ENCODE peak calls at places on chromosomes 13 and 19, in four cellular contexts. One of them, this sample, is unnamed.

GRCh38 chr13:44651209-44651608 is 75.1 kb upstream of the TSC22D1 start:
- DNase-seq in HuH-7.5: no peak
- DNase-seq in stimulated activated CD8-positive, alpha-beta memory T cell treated with anti-CD3 and anti-CD28 coated beads, Interleukin-7, amount 100 ng/mL, for 1 hour: no peak
- DNase-seq in AG04450: no peak
- DNase-seq in this sample: no peak

GRCh38 chr19:44657211-44657921 is 13.7 kb downstream of the PVR start:
- DNase-seq in stimulated activated CD8-positive, alpha-beta memory T cell treated with anti-CD3 and anti-CD28 coated beads, Interleukin-7, amount 100 ng/mL, for 1 hour: peak
- DNase-seq in AG04450: no peak
- DNase-seq in HuH-7.5: peak
- DNase-seq in this sample: peak

GRCh38 chr13:41061914-41062837 is 867 bp downstream of the WBP4 start:
- DNase-seq in HuH-7.5: peak
- DNase-seq in AG04450: no peak
- DNase-seq in stimulated activated CD8-positive, alpha-beta memory T cell treated with anti-CD3 and anti-CD28 coated beads, Interleukin-7, amount 100 ng/mL, for 1 hour: no peak
- DNase-seq in this sample: peak

GRCh38 chr13:30124131-30124768 is 183.1 kb downstream of the KATNAL1 start:
- DNase-seq in AG04450: no peak
- DNase-seq in HuH-7.5: no peak
- DNase-seq in stimulated activated CD8-positive, alpha-beta memory T cell treated with anti-CD3 and anti-CD28 coated beads, Interleukin-7, amount 100 ng/mL, for 1 hour: no peak
- DNase-seq in this sample: no peak

GRCh38 chr19:43779147-43779819 is 1.5 kb downstream of the KCNN4 start:
- DNase-seq in HuH-7.5: no peak
- DNase-seq in stimulated activated CD8-positive, alpha-beta memory T cell treated with anti-CD3 and anti-CD28 coated beads, Interleukin-7, amount 100 ng/mL, for 1 hour: no peak
- DNase-seq in AG04450: no peak
- DNase-seq in this sample: no peak

GRCh38 chr19:42989851-42990250 is 36.4 kb downstream of the PSG11 start:
- DNase-seq in HuH-7.5: no peak
- DNase-seq in stimulated activated CD8-positive, alpha-beta memory T cell treated with anti-CD3 and anti-CD28 coated beads, Interleukin-7, amount 100 ng/mL, for 1 hour: no peak
- DNase-seq in AG04450: no peak
- DNase-seq in this sample: no peak

GRCh38 chr19:289651-290538 is 1.3 kb downstream of the PLPP2 start:
- DNase-seq in HuH-7.5: peak
- DNase-seq in stimulated activated CD8-positive, alpha-beta memory T cell treated with anti-CD3 and anti-CD28 coated beads, Interleukin-7, amount 100 ng/mL, for 1 hour: no peak
- DNase-seq in AG04450: no peak
- DNase-seq in this sample: no peak

GRCh38 chr19:51158474-51159129 is 16.5 kb downstream of the SIGLEC7 start:
- DNase-seq in stimulated activated CD8-positive, alpha-beta memory T cell treated with anti-CD3 and anti-CD28 coated beads, Interleukin-7, amount 100 ng/mL, for 1 hour: peak
- DNase-seq in AG04450: no peak
- DNase-seq in HuH-7.5: no peak
- DNase-seq in this sample: peak

GRCh38 chr19:16702123-16702522 is 17.5 kb upstream of the NWD1 start:
- DNase-seq in stimulated activated CD8-positive, alpha-beta memory T cell treated with anti-CD3 and anti-CD28 coated beads, Interleukin-7, amount 100 ng/mL, for 1 hour: no peak
- DNase-seq in HuH-7.5: no peak
- DNase-seq in AG04450: peak
- DNase-seq in this sample: peak

GRCh38 chr19:50333235-50333736 is 4.1 kb upstream of the KCNC3 start:
- DNase-seq in HuH-7.5: no peak
- DNase-seq in stimulated activated CD8-positive, alpha-beta memory T cell treated with anti-CD3 and anti-CD28 coated beads, Interleukin-7, amount 100 ng/mL, for 1 hour: peak
- DNase-seq in AG04450: peak
- DNase-seq in this sample: peak

GRCh38 chr19:54434862-54435174 is 14.2 kb upstream of the LENG8 start:
- DNase-seq in HuH-7.5: no peak
- DNase-seq in AG04450: no peak
- DNase-seq in stimulated activated CD8-positive, alpha-beta memory T cell treated with anti-CD3 and anti-CD28 coated beads, Interleukin-7, amount 100 ng/mL, for 1 hour: no peak
- DNase-seq in this sample: no peak

GRCh38 chr13:105655046-105655445 is 880.4 kb downstream of the EFNB2 start:
- DNase-seq in AG04450: peak
- DNase-seq in stimulated activated CD8-positive, alpha-beta memory T cell treated with anti-CD3 and anti-CD28 coated beads, Interleukin-7, amount 100 ng/mL, for 1 hour: no peak
- DNase-seq in HuH-7.5: no peak
- DNase-seq in this sample: peak

GRCh38 chr13:31638577-31638976 is 100.7 kb upstream of the RXFP2 start:
- DNase-seq in stimulated activated CD8-positive, alpha-beta memory T cell treated with anti-CD3 and anti-CD28 coated beads, Interleukin-7, amount 100 ng/mL, for 1 hour: no peak
- DNase-seq in AG04450: peak
- DNase-seq in HuH-7.5: no peak
- DNase-seq in this sample: peak

GRCh38 chr19:2967972-2968371 is 9.4 kb upstream of the TLE6 start:
- DNase-seq in stimulated activated CD8-positive, alpha-beta memory T cell treated with anti-CD3 and anti-CD28 coated beads, Interleukin-7, amount 100 ng/mL, for 1 hour: no peak
- DNase-seq in HuH-7.5: no peak
- DNase-seq in AG04450: no peak
- DNase-seq in this sample: no peak

GRCh38 chr19:10219678-10220077 is 11.5 kb downstream of the S1PR2 start:
- DNase-seq in HuH-7.5: peak
- DNase-seq in AG04450: peak
- DNase-seq in stimulated activated CD8-positive, alpha-beta memory T cell treated with anti-CD3 and anti-CD28 coated beads, Interleukin-7, amount 100 ng/mL, for 1 hour: no peak
- DNase-seq in this sample: no peak

GRCh38 chr13:49220035-49220855 is at the start of gene MLNR:
- DNase-seq in AG04450: no peak
- DNase-seq in HuH-7.5: no peak
- DNase-seq in stimulated activated CD8-positive, alpha-beta memory T cell treated with anti-CD3 and anti-CD28 coated beads, Interleukin-7, amount 100 ng/mL, for 1 hour: no peak
- DNase-seq in this sample: no peak

GRCh38 chr13:40483601-40484000 is 182.8 kb downstream of the FOXO1 start:
- DNase-seq in AG04450: no peak
- DNase-seq in HuH-7.5: no peak
- DNase-seq in stimulated activated CD8-positive, alpha-beta memory T cell treated with anti-CD3 and anti-CD28 coated beads, Interleukin-7, amount 100 ng/mL, for 1 hour: no peak
- DNase-seq in this sample: no peak

GRCh38 chr13:100394005-100394695 is 194.4 kb downstream of the GGACT start:
- DNase-seq in AG04450: peak
- DNase-seq in HuH-7.5: no peak
- DNase-seq in stimulated activated CD8-positive, alpha-beta memory T cell treated with anti-CD3 and anti-CD28 coated beads, Interleukin-7, amount 100 ng/mL, for 1 hour: no peak
- DNase-seq in this sample: peak

GRCh38 chr13:64333888-64334287 is 2896.2 kb downstream of the PCDH9 start:
- DNase-seq in AG04450: no peak
- DNase-seq in HuH-7.5: no peak
- DNase-seq in stimulated activated CD8-positive, alpha-beta memory T cell treated with anti-CD3 and anti-CD28 coated beads, Interleukin-7, amount 100 ng/mL, for 1 hour: no peak
- DNase-seq in this sample: no peak

GRCh38 chr13:97018029-97018819 is 23.9 kb upstream of the OXGR1 start:
- DNase-seq in HuH-7.5: no peak
- DNase-seq in AG04450: peak
- DNase-seq in stimulated activated CD8-positive, alpha-beta memory T cell treated with anti-CD3 and anti-CD28 coated beads, Interleukin-7, amount 100 ng/mL, for 1 hour: no peak
- DNase-seq in this sample: peak

GRCh38 chr13:57123660-57124059 is 17.1 kb upstream of the PRR20A start:
- DNase-seq in AG04450: no peak
- DNase-seq in HuH-7.5: no peak
- DNase-seq in stimulated activated CD8-positive, alpha-beta memory T cell treated with anti-CD3 and anti-CD28 coated beads, Interleukin-7, amount 100 ng/mL, for 1 hour: no peak
- DNase-seq in this sample: peak

GRCh38 chr19:1855828-1856255 is 7.5 kb downstream of the KLF16 start:
- DNase-seq in stimulated activated CD8-positive, alpha-beta memory T cell treated with anti-CD3 and anti-CD28 coated beads, Interleukin-7, amount 100 ng/mL, for 1 hour: no peak
- DNase-seq in AG04450: no peak
- DNase-seq in HuH-7.5: no peak
- DNase-seq in this sample: peak

GRCh38 chr13:39350461-39350881 is 252.5 kb downstream of the LHFPL6 start:
- DNase-seq in AG04450: no peak
- DNase-seq in stimulated activated CD8-positive, alpha-beta memory T cell treated with anti-CD3 and anti-CD28 coated beads, Interleukin-7, amount 100 ng/mL, for 1 hour: no peak
- DNase-seq in HuH-7.5: no peak
- DNase-seq in this sample: peak

GRCh38 chr13:48334534-48335127 is 31.1 kb downstream of the RB1 start:
- DNase-seq in stimulated activated CD8-positive, alpha-beta memory T cell treated with anti-CD3 and anti-CD28 coated beads, Interleukin-7, amount 100 ng/mL, for 1 hour: no peak
- DNase-seq in AG04450: no peak
- DNase-seq in HuH-7.5: no peak
- DNase-seq in this sample: peak

GRCh38 chr13:80131204-80131603 is 209.7 kb downstream of the SPRY2 start:
- DNase-seq in AG04450: no peak
- DNase-seq in stimulated activated CD8-positive, alpha-beta memory T cell treated with anti-CD3 and anti-CD28 coated beads, Interleukin-7, amount 100 ng/mL, for 1 hour: no peak
- DNase-seq in HuH-7.5: peak
- DNase-seq in this sample: peak

GRCh38 chr13:30125422-30126073 is 181.8 kb downstream of the KATNAL1 start:
- DNase-seq in AG04450: peak
- DNase-seq in HuH-7.5: peak
- DNase-seq in stimulated activated CD8-positive, alpha-beta memory T cell treated with anti-CD3 and anti-CD28 coated beads, Interleukin-7, amount 100 ng/mL, for 1 hour: no peak
- DNase-seq in this sample: peak

GRCh38 chr19:17806945-17807344 is 12.0 kb downstream of the B3GNT3 start:
- DNase-seq in HuH-7.5: no peak
- DNase-seq in stimulated activated CD8-positive, alpha-beta memory T cell treated with anti-CD3 and anti-CD28 coated beads, Interleukin-7, amount 100 ng/mL, for 1 hour: no peak
- DNase-seq in AG04450: no peak
- DNase-seq in this sample: no peak

GRCh38 chr19:8192227-8192820 is 16.8 kb upstream of the CERS4 start:
- DNase-seq in AG04450: no peak
- DNase-seq in HuH-7.5: no peak
- DNase-seq in stimulated activated CD8-positive, alpha-beta memory T cell treated with anti-CD3 and anti-CD28 coated beads, Interleukin-7, amount 100 ng/mL, for 1 hour: no peak
- DNase-seq in this sample: no peak

GRCh38 chr13:48231080-48231479 is 1.9 kb upstream of the ITM2B start:
- DNase-seq in HuH-7.5: no peak
- DNase-seq in stimulated activated CD8-positive, alpha-beta memory T cell treated with anti-CD3 and anti-CD28 coated beads, Interleukin-7, amount 100 ng/mL, for 1 hour: no peak
- DNase-seq in AG04450: no peak
- DNase-seq in this sample: peak

GRCh38 chr13:113094410-113094800 is 11.2 kb upstream of the F7 start:
- DNase-seq in stimulated activated CD8-positive, alpha-beta memory T cell treated with anti-CD3 and anti-CD28 coated beads, Interleukin-7, amount 100 ng/mL, for 1 hour: no peak
- DNase-seq in AG04450: no peak
- DNase-seq in HuH-7.5: no peak
- DNase-seq in this sample: no peak

GRCh38 chr13:60152114-60152513 is 11.6 kb downstream of the DIAPH3 start:
- DNase-seq in AG04450: no peak
- DNase-seq in stimulated activated CD8-positive, alpha-beta memory T cell treated with anti-CD3 and anti-CD28 coated beads, Interleukin-7, amount 100 ng/mL, for 1 hour: no peak
- DNase-seq in HuH-7.5: no peak
- DNase-seq in this sample: no peak

This sample was measured in cardiac fibroblast.